ENCODE peak calls at places on chromosomes 7 and 10, in five cellular contexts. One of them, this sample, is unnamed.

GRCh38 chr7:1537631-1538412 is 7.3 kb downstream of the MAFK start:
- DNase-seq in Peyer's patch: peak; percentile 74
- DNase-seq in GM04504: peak; percentile 62
- DNase-seq in AG09309: peak; percentile 84
- DNase-seq in mucosa of gallbladder: peak; percentile 92
- DNase-seq in this sample: peak; percentile 99

GRCh38 chr7:141483044-141483443 is 68.2 kb upstream of the AGK start:
- DNase-seq in Peyer's patch: no peak
- DNase-seq in AG09309: no peak
- DNase-seq in mucosa of gallbladder: no peak
- DNase-seq in GM04504: no peak
- DNase-seq in this sample: no peak

GRCh38 chr10:99760321-99760720 is 22.1 kb upstream of the ABCC2 start:
- DNase-seq in mucosa of gallbladder: no peak
- DNase-seq in AG09309: no peak
- DNase-seq in Peyer's patch: no peak
- DNase-seq in GM04504: no peak
- DNase-seq in this sample: no peak

GRCh38 chr10:12501324-12501723 is 152.0 kb downstream of the CAMK1D start:
- DNase-seq in mucosa of gallbladder: no peak
- DNase-seq in GM04504: no peak
- DNase-seq in AG09309: no peak
- DNase-seq in Peyer's patch: no peak
- DNase-seq in this sample: no peak

GRCh38 chr7:30091431-30092386 is 43.1 kb upstream of the MTURN start:
- DNase-seq in AG09309: peak; percentile 77
- DNase-seq in mucosa of gallbladder: no peak
- DNase-seq in Peyer's patch: no peak
- DNase-seq in GM04504: peak; percentile 59
- DNase-seq in this sample: no peak

GRCh38 chr10:102726274-102726673 is 11.8 kb downstream of the SFXN2 start:
- DNase-seq in GM04504: no peak
- DNase-seq in Peyer's patch: no peak
- DNase-seq in AG09309: no peak
- DNase-seq in mucosa of gallbladder: no peak
- DNase-seq in this sample: peak; percentile 65

GRCh38 chr10:49527061-49527460 is 11.9 kb downstream of the ERCC6 start:
- DNase-seq in mucosa of gallbladder: no peak
- DNase-seq in AG09309: no peak
- DNase-seq in Peyer's patch: no peak
- DNase-seq in GM04504: no peak
- DNase-seq in this sample: no peak

GRCh38 chr10:35178305-35178704 is 51.7 kb downstream of the CREM start:
- DNase-seq in mucosa of gallbladder: no peak
- DNase-seq in GM04504: no peak
- DNase-seq in AG09309: no peak
- DNase-seq in Peyer's patch: no peak
- DNase-seq in this sample: no peak

GRCh38 chr10:59524373-59524772 is 162.0 kb upstream of the FAM13C start:
- DNase-seq in Peyer's patch: no peak
- DNase-seq in GM04504: no peak
- DNase-seq in mucosa of gallbladder: no peak
- DNase-seq in AG09309: no peak
- DNase-seq in this sample: no peak

GRCh38 chr10:5165738-5166137 is 19.2 kb downstream of the AKR1C8 start:
- DNase-seq in GM04504: no peak
- DNase-seq in Peyer's patch: no peak
- DNase-seq in AG09309: no peak
- DNase-seq in mucosa of gallbladder: no peak
- DNase-seq in this sample: no peak

GRCh38 chr7:2921748-2922147 is 77.6 kb upstream of the GNA12 start:
- DNase-seq in GM04504: no peak
- DNase-seq in mucosa of gallbladder: no peak
- DNase-seq in Peyer's patch: no peak
- DNase-seq in AG09309: no peak
- DNase-seq in this sample: no peak

GRCh38 chr10:33287112-33287511 is 47.4 kb downstream of the NRP1 start:
- DNase-seq in Peyer's patch: no peak
- DNase-seq in GM04504: no peak
- DNase-seq in AG09309: no peak
- DNase-seq in mucosa of gallbladder: no peak
- DNase-seq in this sample: no peak

GRCh38 chr7:12107841-12108249 is 103.2 kb upstream of the TMEM106B start:
- DNase-seq in GM04504: peak; percentile 54
- DNase-seq in AG09309: peak; percentile 13
- DNase-seq in Peyer's patch: no peak
- DNase-seq in mucosa of gallbladder: no peak
- DNase-seq in this sample: no peak

GRCh38 chr7:17580141-17580540 is 281.7 kb downstream of the AHR start:
- DNase-seq in Peyer's patch: no peak
- DNase-seq in GM04504: peak; percentile 64
- DNase-seq in AG09309: no peak
- DNase-seq in mucosa of gallbladder: no peak
- DNase-seq in this sample: no peak

GRCh38 chr10:94011296-94011695 is 17.6 kb downstream of the PLCE1 start:
- DNase-seq in AG09309: no peak
- DNase-seq in GM04504: no peak
- DNase-seq in mucosa of gallbladder: no peak
- DNase-seq in Peyer's patch: no peak
- DNase-seq in this sample: no peak

GRCh38 chr10:104980401-104980800 is 339.3 kb downstream of the SORCS3 start:
- DNase-seq in mucosa of gallbladder: no peak
- DNase-seq in GM04504: no peak
- DNase-seq in Peyer's patch: no peak
- DNase-seq in AG09309: no peak
- DNase-seq in this sample: no peak

GRCh38 chr7:7426686-7427085 is 109.0 kb downstream of the COL28A1 start:
- DNase-seq in AG09309: no peak
- DNase-seq in Peyer's patch: no peak
- DNase-seq in mucosa of gallbladder: no peak
- DNase-seq in GM04504: no peak
- DNase-seq in this sample: no peak

GRCh38 chr10:118504044-118504944 is 91.2 kb downstream of the PRLHR start:
- DNase-seq in mucosa of gallbladder: no peak
- DNase-seq in Peyer's patch: no peak
- DNase-seq in AG09309: no peak
- DNase-seq in GM04504: peak; percentile 47
- DNase-seq in this sample: no peak

GRCh38 chr7:3043544-3044395 is at the start of gene CARD11:
- DNase-seq in mucosa of gallbladder: no peak
- DNase-seq in Peyer's patch: no peak
- DNase-seq in AG09309: no peak
- DNase-seq in GM04504: no peak
- DNase-seq in this sample: no peak

GRCh38 chr7:41470081-41470480 is 232.8 kb downstream of the INHBA start:
- DNase-seq in mucosa of gallbladder: no peak
- DNase-seq in GM04504: no peak
- DNase-seq in AG09309: no peak
- DNase-seq in Peyer's patch: no peak
- DNase-seq in this sample: no peak

GRCh38 chr7:151732292-151732691 is 144.6 kb downstream of the PRKAG2 start:
- DNase-seq in Peyer's patch: no peak
- DNase-seq in mucosa of gallbladder: no peak
- DNase-seq in AG09309: no peak
- DNase-seq in GM04504: no peak
- DNase-seq in this sample: no peak

GRCh38 chr10:110033724-110034235 is 26.0 kb downstream of the ADD3 start:
- DNase-seq in mucosa of gallbladder: no peak
- DNase-seq in Peyer's patch: no peak
- DNase-seq in GM04504: no peak
- DNase-seq in AG09309: no peak
- DNase-seq in this sample: no peak

GRCh38 chr10:80596391-80597257 is 58.9 kb downstream of the SH2D4B start:
- DNase-seq in AG09309: no peak
- DNase-seq in GM04504: peak; percentile 1
- DNase-seq in Peyer's patch: no peak
- DNase-seq in mucosa of gallbladder: peak; percentile 16
- DNase-seq in this sample: no peak

GRCh38 chr7:114822131-114822530 is 99.8 kb upstream of the MDFIC start:
- DNase-seq in mucosa of gallbladder: no peak
- DNase-seq in GM04504: no peak
- DNase-seq in AG09309: no peak
- DNase-seq in Peyer's patch: no peak
- DNase-seq in this sample: no peak

GRCh38 chr7:107687656-107688055 is 27.0 kb downstream of the SLC26A4 start:
- DNase-seq in GM04504: no peak
- DNase-seq in Peyer's patch: no peak
- DNase-seq in mucosa of gallbladder: no peak
- DNase-seq in AG09309: no peak
- DNase-seq in this sample: no peak

GRCh38 chr7:47227762-47228177 is 354.1 kb downstream of the TNS3 start:
- DNase-seq in GM04504: peak; percentile 69
- DNase-seq in AG09309: peak; percentile 14
- DNase-seq in mucosa of gallbladder: no peak
- DNase-seq in Peyer's patch: no peak
- DNase-seq in this sample: peak; percentile 30

GRCh38 chr7:33705333-33705833 is 200.0 kb upstream of the BMPER start:
- DNase-seq in AG09309: no peak
- DNase-seq in Peyer's patch: no peak
- DNase-seq in GM04504: no peak
- DNase-seq in mucosa of gallbladder: no peak
- DNase-seq in this sample: no peak

GRCh38 chr7:119783799-119784198 is 489.2 kb upstream of the KCND2 start:
- DNase-seq in Peyer's patch: no peak
- DNase-seq in GM04504: no peak
- DNase-seq in mucosa of gallbladder: no peak
- DNase-seq in AG09309: no peak
- DNase-seq in this sample: peak; percentile 29

GRCh38 chr7:81173766-81174281 is 255.0 kb upstream of the SEMA3C start:
- DNase-seq in mucosa of gallbladder: no peak
- DNase-seq in GM04504: no peak
- DNase-seq in Peyer's patch: no peak
- DNase-seq in AG09309: peak; percentile 48
- DNase-seq in this sample: no peak

GRCh38 chr10:124157286-124157685 is 63.9 kb upstream of the CHST15 start:
- DNase-seq in GM04504: no peak
- DNase-seq in mucosa of gallbladder: no peak
- DNase-seq in AG09309: no peak
- DNase-seq in Peyer's patch: no peak
- DNase-seq in this sample: no peak

GRCh38 chr10:119289227-119289925 is 82.0 kb downstream of the GRK5 start:
- DNase-seq in AG09309: no peak
- DNase-seq in mucosa of gallbladder: no peak
- DNase-seq in Peyer's patch: no peak
- DNase-seq in GM04504: no peak
- DNase-seq in this sample: no peak

GRCh38 chr7:151856098-151856497 is 20.8 kb downstream of the PRKAG2 start:
- DNase-seq in AG09309: no peak
- DNase-seq in GM04504: no peak
- DNase-seq in Peyer's patch: no peak
- DNase-seq in mucosa of gallbladder: no peak
- DNase-seq in this sample: no peak

GRCh38 chr10:28624351-28624750 is 53.0 kb upstream of the BAMBI start:
- DNase-seq in Peyer's patch: no peak
- DNase-seq in GM04504: no peak
- DNase-seq in mucosa of gallbladder: no peak
- DNase-seq in AG09309: no peak
- DNase-seq in this sample: no peak

GRCh38 chr7:44288811-44289340 is 36.5 kb downstream of the CAMK2B start:
- DNase-seq in AG09309: no peak
- DNase-seq in GM04504: no peak
- DNase-seq in Peyer's patch: no peak
- DNase-seq in mucosa of gallbladder: no peak
- DNase-seq in this sample: peak; percentile 12

GRCh38 chr7:157412021-157412443 is 75.2 kb downstream of the DNAJB6 start:
- DNase-seq in Peyer's patch: no peak
- DNase-seq in AG09309: peak; percentile 50
- DNase-seq in mucosa of gallbladder: no peak
- DNase-seq in GM04504: no peak
- DNase-seq in this sample: no peak

GRCh38 chr10:123808873-123809272 is 82.7 kb downstream of the CPXM2 start:
- DNase-seq in GM04504: peak; percentile 73
- DNase-seq in Peyer's patch: no peak
- DNase-seq in mucosa of gallbladder: no peak
- DNase-seq in AG09309: peak; percentile 82
- DNase-seq in this sample: no peak

GRCh38 chr7:34493752-34494151 is 164.3 kb upstream of the NPSR1 start:
- DNase-seq in Peyer's patch: no peak
- DNase-seq in GM04504: no peak
- DNase-seq in mucosa of gallbladder: no peak
- DNase-seq in AG09309: no peak
- DNase-seq in this sample: no peak

GRCh38 chr10:78510566-78511323 is 477.1 kb downstream of the RPS24 start:
- DNase-seq in Peyer's patch: no peak
- DNase-seq in GM04504: no peak
- DNase-seq in mucosa of gallbladder: no peak
- DNase-seq in AG09309: no peak
- DNase-seq in this sample: no peak

GRCh38 chr7:42907316-42907715 is 4.6 kb downstream of the C7orf25 start:
- DNase-seq in Peyer's patch: no peak
- DNase-seq in AG09309: no peak
- DNase-seq in mucosa of gallbladder: no peak
- DNase-seq in GM04504: no peak
- DNase-seq in this sample: no peak

This sample was measured in adrenal gland.